ENCODE peak calls at places on chromosomes 2 and 18, in eight cellular contexts. P, W, T, Q, K, I, U and E are unnamed samples.
A peak's percentile ranks its signal among the peaks of the same experiment; 100 is the strongest.

GRCh38 chr2:64153811-64154210 is 9.6 kb upstream of the PELI1 start:
- DNase-seq in T (no peak), U (no peak), K (peak; percentile 24), W (no peak), I (no peak), P (no peak), Q (no peak), E (no peak)

GRCh38 chr2:181457741-181458425 is 697 bp downstream of the ITGA4 start:
- DNase-seq in Q (no peak), W (no peak), U (peak; percentile 79), T (peak; percentile 21), I (peak; percentile 32), P (no peak), K (no peak), E (peak; percentile 28)

GRCh38 chr2:187302146-187302545 is 145.9 kb downstream of the CALCRL start:
- DNase-seq in K (no peak), I (no peak), T (no peak), Q (no peak), W (no peak), P (no peak), U (no peak), E (no peak)

GRCh38 chr2:18719978-18720775 is 130.8 kb upstream of the NT5C1B start:
- DNase-seq in U (no peak), W (peak; percentile 34), T (no peak), Q (peak; percentile 73), K (peak; percentile 80), I (no peak), P (no peak), E (no peak)

GRCh38 chr18:45828917-45829811 is 3.7 kb downstream of the SIGLEC15 start:
- DNase-seq in U (no peak), W (no peak), I (no peak), T (no peak), K (no peak), Q (no peak), P (no peak), E (no peak)

GRCh38 chr2:72173640-72174321 is 26.1 kb upstream of the CYP26B1 start:
- DNase-seq in T (no peak), U (no peak), P (no peak), K (peak; percentile 78), W (no peak), I (no peak), Q (no peak), E (no peak)

GRCh38 chr2:171523339-171523931 is 1.2 kb downstream of the CYBRD1 start:
- DNase-seq in T (peak; percentile 70), I (no peak), W (no peak), P (peak; percentile 69), U (peak; percentile 90), K (peak; percentile 71), Q (peak; percentile 64), E (no peak)

GRCh38 chr2:197239434-197239833 is 71.1 kb downstream of the ANKRD44 start:
- DNase-seq in K (no peak), W (no peak), T (no peak), U (no peak), I (no peak), P (no peak), Q (no peak), E (no peak)

GRCh38 chr2:86223098-86223681 is 23.9 kb downstream of the MRPL35 start:
- DNase-seq in K (no peak), I (no peak), W (no peak), T (peak; percentile 50), U (peak; percentile 89), P (peak; percentile 33), Q (no peak), E (no peak)

GRCh38 chr18:31711365-31712035 is 27.1 kb upstream of the B4GALT6 start:
- DNase-seq in U (no peak), T (no peak), K (no peak), W (no peak), Q (no peak), P (no peak), I (no peak), E (no peak)